ENCODE peak calls at places on chromosome 15, in four cellular contexts. Y is A549, T is suprapubic skin, L is mammary epithelial cell. I is an unnamed sample.

GRCh38 chr15:36415643-36416042 is 163.8 kb upstream of the CDIN1 start:
- DNase-seq in T (no peak), Y (no peak), L (peak), I (no peak)

GRCh38 chr15:64906402-64906801 is 5.3 kb upstream of the ANKDD1A start:
- DNase-seq in L (no peak), Y (no peak), T (no peak), I (no peak)

GRCh38 chr15:70053006-70053702 is 44.6 kb downstream of the TLE3 start:
- DNase-seq in T (peak), Y (no peak), L (no peak), I (no peak)

GRCh38 chr15:34847598-34847997 is 52.2 kb upstream of the ACTC1 start:
- DNase-seq in Y (no peak), L (no peak), T (no peak), I (no peak)

GRCh38 chr15:100559330-100559729 is 30.6 kb upstream of the CERS3 start:
- DNase-seq in T (peak), L (peak), Y (peak), I (no peak)

GRCh38 chr15:62506217-62506805 is 341.2 kb upstream of the C2CD4B start:
- DNase-seq in L (no peak), T (no peak), Y (peak), I (no peak)

GRCh38 chr15:98142584-98142983 is 182.1 kb downstream of the ARRDC4 start:
- DNase-seq in L (no peak), Y (no peak), T (no peak), I (no peak)

GRCh38 chr15:101368086-101368780 is 73.2 kb upstream of the SNRPA1 start:
- DNase-seq in T (peak), L (no peak), Y (no peak), I (no peak)

GRCh38 chr15:68466876-68467275 is 34.9 kb upstream of the ITGA11 start:
- DNase-seq in T (no peak), L (no peak), Y (no peak), I (no peak)

GRCh38 chr15:64760056-64760455 is 15.3 kb downstream of the RBPMS2 start:
- DNase-seq in L (no peak), T (no peak), Y (no peak), I (no peak)

GRCh38 chr15:91346259-91346658 is 246.2 kb downstream of the SV2B start:
- DNase-seq in L (no peak), Y (no peak), T (no peak), I (no peak)

GRCh38 chr15:66839511-66840112 is 137.6 kb downstream of the SMAD6 start:
- DNase-seq in L (no peak), Y (no peak), T (no peak), I (no peak)

GRCh38 chr15:99682455-99682854 is 50.8 kb downstream of the LYSMD4 start:
- DNase-seq in T (no peak), L (peak), Y (peak), I (no peak)

GRCh38 chr15:80031841-80032240 is 27.6 kb upstream of the ZFAND6 start:
- DNase-seq in L (peak), Y (no peak), T (no peak), I (no peak)

GRCh38 chr15:46127361-46127874 is 492.6 kb downstream of the SQOR start:
- DNase-seq in Y (no peak), L (no peak), T (no peak), I (no peak)

DNA sequence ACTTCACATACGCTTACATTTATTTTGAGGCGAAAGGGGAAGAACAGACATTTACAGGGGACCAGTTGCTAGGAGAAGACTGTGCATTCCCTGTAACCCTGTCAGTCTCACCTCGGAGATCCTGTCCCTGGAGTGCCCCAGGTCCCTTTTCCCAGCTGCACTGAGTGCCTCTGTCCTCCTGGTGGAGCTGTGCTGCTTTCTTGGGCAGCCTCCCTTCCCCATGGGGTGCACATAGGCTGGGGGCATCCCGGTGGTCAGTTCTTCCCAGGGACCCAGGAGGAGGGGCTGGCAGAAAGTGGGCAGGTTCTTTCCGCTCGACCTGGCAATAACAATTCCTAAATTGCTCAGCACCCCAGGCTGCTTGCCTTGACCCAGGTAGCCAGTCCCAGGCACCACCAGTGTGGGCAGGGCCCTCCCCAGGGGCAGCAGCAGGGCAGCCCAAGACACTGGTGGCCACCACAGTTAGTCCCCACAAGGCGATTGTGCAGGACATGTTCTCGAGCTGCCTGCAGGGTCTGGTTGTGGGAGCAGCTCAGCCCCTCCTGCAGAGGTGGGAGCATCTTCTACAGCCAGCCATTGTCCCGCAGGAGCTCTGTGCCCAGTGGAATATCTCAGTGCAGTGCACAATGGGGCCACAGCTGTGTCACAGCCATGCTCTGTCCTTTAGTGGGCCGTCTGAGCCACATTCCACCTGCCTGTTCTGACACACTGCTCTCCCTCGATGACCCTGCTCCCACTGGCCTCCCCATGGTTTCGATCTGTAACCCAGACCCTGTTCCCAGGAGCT is 36.3 kb downstream of the APBA2 start:
- DNase-seq in Y (no peak), T (no peak), L (no peak), I (no peak)
- TF ChIP-seq CTCF in Y (no peak), T (no peak), L (no peak), I (no peak)

GRCh38 chr15:29942144-29942543 is 119.9 kb upstream of the TJP1 start:
- DNase-seq in Y (peak), T (no peak), L (no peak), I (no peak)

GRCh38 chr15:29938701-29939340 is 116.6 kb upstream of the TJP1 start:
- DNase-seq in Y (no peak), L (no peak), T (no peak), I (no peak)

GRCh38 chr15:29937956-29938355 is 115.7 kb upstream of the TJP1 start:
- DNase-seq in L (peak), T (no peak), Y (no peak), I (no peak)

GRCh38 chr15:29936353-29937049 is 114.2 kb upstream of the TJP1 start:
- DNase-seq in T (no peak), L (peak), Y (no peak), I (no peak)

GRCh38 chr15:29939404-29939803 is 117.1 kb upstream of the TJP1 start:
- DNase-seq in Y (no peak), T (no peak), L (peak), I (no peak)
- H3K27ac ChIP-seq in Y (peak), T (no peak), L (no peak), I (no peak)

GRCh38 chr15:23529891-23530290 is 35.6 kb upstream of the MKRN3 start:
- DNase-seq in L (no peak), Y (no peak), T (no peak), I (no peak)
- TF ChIP-seq CTCF in L (no peak), Y (no peak), T (no peak), I (no peak)

DNA sequence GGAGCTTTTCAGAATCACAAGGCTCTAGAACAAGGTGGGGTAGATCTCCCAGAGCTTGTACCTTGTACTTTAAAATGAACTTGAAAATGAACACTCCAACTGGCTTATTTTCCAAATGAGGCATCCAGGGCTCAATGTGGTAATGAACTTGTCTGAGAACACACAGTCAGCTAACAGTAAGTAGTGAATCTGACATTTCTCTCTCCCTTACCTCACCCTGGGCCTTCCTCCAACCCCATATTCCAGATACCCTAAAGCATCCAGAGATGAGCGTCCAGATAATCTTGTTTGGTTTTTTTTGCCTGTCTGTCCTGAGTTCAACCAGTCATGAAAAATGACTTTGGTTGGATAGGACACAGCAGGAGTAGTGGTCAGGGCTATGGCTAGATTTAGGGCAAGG is 81.7 kb upstream of the THBS1 start:
- DNase-seq in L (no peak), T (no peak), Y (no peak), I (no peak)
- H3K27ac ChIP-seq in L (no peak), T (peak), Y (no peak), I (no peak)

GRCh38 chr15:90001683-90002427 is 731 bp downstream of the ZNF710 start:
- DNase-seq in T (peak), Y (peak), L (peak), I (no peak)
- TF ChIP-seq CTCF in T (no peak), Y (no peak), L (no peak), I (no peak)

GRCh38 chr15:75669191-75669878 is 21.6 kb downstream of the SNX33 start:
- DNase-seq in L (peak), Y (peak), T (no peak), I (no peak)

GRCh38 chr15:75666823-75667501 is 19.2 kb downstream of the SNX33 start:
- DNase-seq in Y (peak), L (peak), T (peak), I (peak)

GRCh38 chr15:75671684-75672083 is 24.0 kb downstream of the SNX33 start:
- DNase-seq in L (no peak), T (no peak), Y (no peak), I (no peak)

GRCh38 chr15:75672111-75672602 is 24.4 kb downstream of the SNX33 start:
- DNase-seq in Y (no peak), T (no peak), L (no peak), I (no peak)

DNA sequence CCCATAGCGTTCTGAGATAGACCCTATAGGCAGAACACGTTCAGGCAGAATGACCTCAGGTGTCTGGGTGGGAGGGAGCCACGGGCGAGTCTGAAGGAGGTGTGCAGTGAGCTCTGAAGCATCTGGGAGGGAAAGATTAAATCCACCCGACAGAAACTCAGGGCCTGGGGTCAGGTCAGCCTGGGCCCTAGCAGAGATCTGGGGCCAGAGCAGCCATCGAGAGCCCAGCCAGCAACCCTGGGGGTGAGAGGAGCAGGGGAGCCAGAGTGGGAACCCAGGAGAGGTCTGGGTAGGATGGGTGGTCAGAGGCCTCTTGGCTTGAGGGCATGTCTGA is 22.1 kb downstream of the SNX33 start:
- DNase-seq in L (no peak), T (no peak), Y (no peak), I (no peak)
- H3K27ac ChIP-seq in L (peak), T (peak), Y (peak), I (peak)

DNA sequence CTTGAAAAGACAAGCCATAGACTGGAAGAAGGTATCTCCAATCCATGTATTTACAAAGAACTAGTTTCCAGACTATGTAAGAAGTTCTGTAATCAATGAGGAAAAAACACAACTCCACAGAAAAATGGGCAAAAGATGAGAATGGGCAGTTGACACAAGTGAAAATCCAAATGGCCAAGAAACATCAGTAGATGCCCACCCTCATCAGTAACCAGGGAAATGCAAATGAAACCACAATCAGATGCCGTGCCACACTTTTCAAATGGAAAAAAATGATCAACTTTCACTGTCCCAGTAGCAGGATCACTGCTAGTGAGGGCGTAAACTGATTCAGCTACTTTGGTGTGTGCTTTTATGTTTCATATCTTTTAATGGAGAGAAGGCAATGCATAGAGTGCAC is 4.5 kb upstream of the CPEB1 start:
- DNase-seq in T (no peak), L (no peak), Y (no peak), I (no peak)
- TF ChIP-seq CTCF in T (no peak), L (no peak), Y (no peak), I (no peak)

GRCh38 chr15:32908921-32909320 is 191.1 kb downstream of the GREM1 start:
- DNase-seq in Y (no peak), T (no peak), L (no peak), I (no peak)

GRCh38 chr15:32908135-32908801 is 190.5 kb downstream of the GREM1 start:
- DNase-seq in Y (no peak), T (no peak), L (no peak), I (no peak)

GRCh38 chr15:32910839-32911238 is 193.0 kb downstream of the GREM1 start:
- DNase-seq in Y (no peak), T (no peak), L (no peak), I (no peak)

GRCh38 chr15:32905481-32905880 is 187.7 kb downstream of the GREM1 start:
- DNase-seq in L (no peak), Y (no peak), T (no peak), I (no peak)

DNA sequence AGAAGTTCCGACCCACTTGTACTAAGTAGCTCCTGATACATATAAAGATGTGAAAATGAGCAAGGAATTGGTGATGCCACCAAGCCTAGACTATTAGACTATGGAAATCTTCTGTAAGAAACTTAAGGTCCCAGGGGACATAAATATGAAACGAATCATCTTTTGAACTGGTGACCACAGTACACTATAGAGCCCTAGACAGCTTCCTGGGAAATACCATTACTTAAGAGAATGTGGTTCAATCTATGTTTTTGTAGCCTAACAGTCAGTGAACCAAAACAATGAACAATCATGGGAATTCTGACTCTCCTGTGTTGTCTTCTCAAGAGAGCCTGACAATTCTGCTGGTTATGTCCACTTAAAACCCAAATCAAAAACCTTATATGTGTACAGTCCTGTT is 191.6 kb downstream of the GREM1 start:
- DNase-seq in T (no peak), Y (no peak), L (peak), I (no peak)
- H3K27ac ChIP-seq in T (no peak), Y (no peak), L (no peak), I (no peak)

I was measured in ascending aorta.